ENCODE peak calls at places on chromosomes 6 and 20, in six cellular contexts. One of them, this sample, is unnamed.

GRCh38 chr20:63214514-63214913 is 1.4 kb downstream of the YTHDF1 start:
- DNase-seq in MM.1S: no peak
- DNase-seq in SK-N-SH: no peak
- DNase-seq in OCI-LY7: no peak
- DNase-seq in neural progenitor cell: no peak
- DNase-seq in HCT116: no peak
- DNase-seq in this sample: no peak

GRCh38 chr20:1368448-1369199 is 24.2 kb downstream of the FKBP1A start:
- DNase-seq in SK-N-SH: no peak
- DNase-seq in MM.1S: no peak
- DNase-seq in HCT116: no peak
- DNase-seq in OCI-LY7: no peak
- DNase-seq in neural progenitor cell: no peak
- DNase-seq in this sample: peak; percentile 40

GRCh38 chr6:156583083-156583482 is 194.1 kb upstream of the ARID1B start:
- DNase-seq in OCI-LY7: no peak
- DNase-seq in MM.1S: no peak
- DNase-seq in SK-N-SH: no peak
- DNase-seq in neural progenitor cell: no peak
- DNase-seq in HCT116: no peak
- DNase-seq in this sample: no peak

GRCh38 chr6:70668499-70668812 is 773 bp downstream of the SMAP1 start:
- DNase-seq in neural progenitor cell: no peak
- DNase-seq in SK-N-SH: no peak
- DNase-seq in HCT116: peak; percentile 47
- DNase-seq in OCI-LY7: no peak
- DNase-seq in MM.1S: no peak
- DNase-seq in this sample: peak; percentile 68

GRCh38 chr20:8019178-8019997 is at the start of gene TMX4:
- DNase-seq in OCI-LY7: peak; percentile 96
- DNase-seq in SK-N-SH: peak; percentile 96
- DNase-seq in MM.1S: peak; percentile 98
- DNase-seq in neural progenitor cell: peak; percentile 98
- DNase-seq in HCT116: peak; percentile 85
- DNase-seq in this sample: peak; percentile 98

GRCh38 chr6:28489366-28490190 is 26.0 kb downstream of the GPX6 start:
- DNase-seq in OCI-LY7: no peak
- DNase-seq in MM.1S: peak; percentile 72
- DNase-seq in neural progenitor cell: peak; percentile 90
- DNase-seq in SK-N-SH: peak; percentile 64
- DNase-seq in HCT116: peak; percentile 62
- DNase-seq in this sample: peak; percentile 75

GRCh38 chr6:100276311-100277057 is 188.2 kb downstream of the SIM1 start:
- DNase-seq in SK-N-SH: no peak
- DNase-seq in OCI-LY7: no peak
- DNase-seq in MM.1S: no peak
- DNase-seq in neural progenitor cell: no peak
- DNase-seq in HCT116: no peak
- DNase-seq in this sample: no peak

GRCh38 chr6:5412017-5412416 is 150.7 kb downstream of the FARS2 start:
- DNase-seq in MM.1S: no peak
- DNase-seq in OCI-LY7: no peak
- DNase-seq in SK-N-SH: no peak
- DNase-seq in neural progenitor cell: peak; percentile 57
- DNase-seq in HCT116: no peak
- DNase-seq in this sample: no peak

GRCh38 chr6:82040405-82041221 is 206.9 kb downstream of the IBTK start:
- DNase-seq in HCT116: peak; percentile 42
- DNase-seq in SK-N-SH: peak; percentile 16
- DNase-seq in neural progenitor cell: peak; percentile 67
- DNase-seq in MM.1S: peak; percentile 47
- DNase-seq in OCI-LY7: peak; percentile 24
- DNase-seq in this sample: peak; percentile 76

GRCh38 chr6:72783035-72783434 is 161.2 kb downstream of the KCNQ5 start:
- DNase-seq in MM.1S: no peak
- DNase-seq in OCI-LY7: no peak
- DNase-seq in neural progenitor cell: no peak
- DNase-seq in SK-N-SH: no peak
- DNase-seq in HCT116: no peak
- DNase-seq in this sample: peak; percentile 21

GRCh38 chr6:121247386-121247785 is 86.9 kb downstream of the TBC1D32 start:
- DNase-seq in SK-N-SH: no peak
- DNase-seq in HCT116: no peak
- DNase-seq in OCI-LY7: no peak
- DNase-seq in neural progenitor cell: no peak
- DNase-seq in MM.1S: peak; percentile 70
- DNase-seq in this sample: peak; percentile 19

GRCh38 chr20:22861990-22862389 is 173.1 kb upstream of the SSTR4 start:
- DNase-seq in HCT116: no peak
- DNase-seq in OCI-LY7: no peak
- DNase-seq in MM.1S: no peak
- DNase-seq in neural progenitor cell: no peak
- DNase-seq in SK-N-SH: no peak
- DNase-seq in this sample: no peak

GRCh38 chr6:150269130-150269856 is 99.5 kb upstream of the IYD start:
- DNase-seq in HCT116: no peak
- DNase-seq in SK-N-SH: no peak
- DNase-seq in neural progenitor cell: no peak
- DNase-seq in OCI-LY7: no peak
- DNase-seq in MM.1S: no peak
- DNase-seq in this sample: no peak

GRCh38 chr6:96007663-96008062 is 8.1 kb upstream of the FUT9 start:
- DNase-seq in HCT116: no peak
- DNase-seq in SK-N-SH: no peak
- DNase-seq in neural progenitor cell: no peak
- DNase-seq in MM.1S: no peak
- DNase-seq in OCI-LY7: no peak
- DNase-seq in this sample: no peak

GRCh38 chr6:68967549-68968300 is 332.6 kb downstream of the ADGRB3 start:
- DNase-seq in OCI-LY7: peak; percentile 67
- DNase-seq in neural progenitor cell: peak; percentile 83
- DNase-seq in HCT116: peak; percentile 7
- DNase-seq in MM.1S: peak; percentile 60
- DNase-seq in SK-N-SH: peak; percentile 51
- DNase-seq in this sample: peak; percentile 81

GRCh38 chr20:46377532-46377931 is 28.9 kb downstream of the ELMO2 start:
- DNase-seq in SK-N-SH: no peak
- DNase-seq in neural progenitor cell: no peak
- DNase-seq in HCT116: no peak
- DNase-seq in MM.1S: no peak
- DNase-seq in OCI-LY7: no peak
- DNase-seq in this sample: no peak

GRCh38 chr6:10847684-10848083 is 9.3 kb upstream of the MAK start:
- DNase-seq in MM.1S: peak; percentile 13
- DNase-seq in OCI-LY7: peak; percentile 21
- DNase-seq in neural progenitor cell: no peak
- DNase-seq in HCT116: no peak
- DNase-seq in SK-N-SH: peak; percentile 19
- DNase-seq in this sample: peak; percentile 27

GRCh38 chr6:71621918-71622519 is 264.3 kb upstream of the RIMS1 start:
- DNase-seq in neural progenitor cell: peak; percentile 19
- DNase-seq in OCI-LY7: peak; percentile 4
- DNase-seq in HCT116: peak; percentile 2
- DNase-seq in MM.1S: no peak
- DNase-seq in SK-N-SH: peak; percentile 12
- DNase-seq in this sample: peak; percentile 40

GRCh38 chr6:148794797-148795196 is 48.0 kb downstream of the UST start:
- DNase-seq in neural progenitor cell: no peak
- DNase-seq in HCT116: no peak
- DNase-seq in MM.1S: no peak
- DNase-seq in SK-N-SH: no peak
- DNase-seq in OCI-LY7: no peak
- DNase-seq in this sample: peak; percentile 19

GRCh38 chr20:52992632-52993031 is 20.5 kb downstream of the TSHZ2 start:
- DNase-seq in MM.1S: no peak
- DNase-seq in OCI-LY7: no peak
- DNase-seq in SK-N-SH: no peak
- DNase-seq in HCT116: no peak
- DNase-seq in neural progenitor cell: no peak
- DNase-seq in this sample: peak; percentile 53
- TF ChIP-seq EZH2phosphoT487 in MM.1S: no peak
- TF ChIP-seq EZH2phosphoT487 in OCI-LY7: no peak
- TF ChIP-seq EZH2phosphoT487 in SK-N-SH: no peak
- TF ChIP-seq EZH2phosphoT487 in HCT116: no peak
- TF ChIP-seq EZH2phosphoT487 in neural progenitor cell: no peak
- TF ChIP-seq EZH2phosphoT487 in this sample: no peak

GRCh38 chr6:137977206-137977605 is 110.1 kb downstream of the TNFAIP3 start:
- DNase-seq in neural progenitor cell: no peak
- DNase-seq in HCT116: no peak
- DNase-seq in MM.1S: no peak
- DNase-seq in SK-N-SH: no peak
- DNase-seq in OCI-LY7: no peak
- DNase-seq in this sample: no peak

GRCh38 chr6:137976430-137976829 is 109.4 kb downstream of the TNFAIP3 start:
- DNase-seq in OCI-LY7: no peak
- DNase-seq in MM.1S: no peak
- DNase-seq in HCT116: no peak
- DNase-seq in SK-N-SH: no peak
- DNase-seq in neural progenitor cell: no peak
- DNase-seq in this sample: no peak

GRCh38 chr6:137978252-137978896 is 111.3 kb downstream of the TNFAIP3 start:
- DNase-seq in MM.1S: no peak
- DNase-seq in HCT116: peak; percentile 48
- DNase-seq in OCI-LY7: no peak
- DNase-seq in neural progenitor cell: no peak
- DNase-seq in SK-N-SH: no peak
- DNase-seq in this sample: peak; percentile 27

GRCh38 chr6:137975058-137975940 is 108.2 kb downstream of the TNFAIP3 start:
- DNase-seq in SK-N-SH: no peak
- DNase-seq in OCI-LY7: peak; percentile 62
- DNase-seq in MM.1S: peak; percentile 85
- DNase-seq in neural progenitor cell: no peak
- DNase-seq in HCT116: peak; percentile 7
- DNase-seq in this sample: peak; percentile 50

GRCh38 chr6:137977814-137978213 is 110.8 kb downstream of the TNFAIP3 start:
- DNase-seq in SK-N-SH: no peak
- DNase-seq in MM.1S: no peak
- DNase-seq in OCI-LY7: no peak
- DNase-seq in neural progenitor cell: no peak
- DNase-seq in HCT116: no peak
- DNase-seq in this sample: no peak
- TF ChIP-seq EZH2phosphoT487 in SK-N-SH: no peak
- TF ChIP-seq EZH2phosphoT487 in MM.1S: no peak
- TF ChIP-seq EZH2phosphoT487 in OCI-LY7: no peak
- TF ChIP-seq EZH2phosphoT487 in neural progenitor cell: no peak
- TF ChIP-seq EZH2phosphoT487 in HCT116: no peak
- TF ChIP-seq EZH2phosphoT487 in this sample: no peak

GRCh38 chr20:44885392-44886275 is at the start of gene YWHAB:
- DNase-seq in OCI-LY7: peak; percentile 98
- DNase-seq in HCT116: peak; percentile 91
- DNase-seq in neural progenitor cell: peak; percentile 99
- DNase-seq in MM.1S: peak; percentile 99
- DNase-seq in SK-N-SH: peak; percentile 98
- DNase-seq in this sample: peak; percentile 99

GRCh38 chr20:44887466-44887865 is 2.0 kb downstream of the YWHAB start:
- DNase-seq in neural progenitor cell: no peak
- DNase-seq in SK-N-SH: no peak
- DNase-seq in HCT116: no peak
- DNase-seq in OCI-LY7: no peak
- DNase-seq in MM.1S: no peak
- DNase-seq in this sample: no peak

GRCh38 chr20:44886276-44886671 is 769 bp downstream of the YWHAB start:
- DNase-seq in HCT116: no peak
- DNase-seq in OCI-LY7: no peak
- DNase-seq in MM.1S: no peak
- DNase-seq in SK-N-SH: no peak
- DNase-seq in neural progenitor cell: no peak
- DNase-seq in this sample: peak; percentile 43

GRCh38 chr20:44886828-44887227 is 1.3 kb downstream of the YWHAB start:
- DNase-seq in OCI-LY7: peak; percentile 8
- DNase-seq in HCT116: no peak
- DNase-seq in SK-N-SH: no peak
- DNase-seq in neural progenitor cell: no peak
- DNase-seq in MM.1S: no peak
- DNase-seq in this sample: no peak

DNA sequence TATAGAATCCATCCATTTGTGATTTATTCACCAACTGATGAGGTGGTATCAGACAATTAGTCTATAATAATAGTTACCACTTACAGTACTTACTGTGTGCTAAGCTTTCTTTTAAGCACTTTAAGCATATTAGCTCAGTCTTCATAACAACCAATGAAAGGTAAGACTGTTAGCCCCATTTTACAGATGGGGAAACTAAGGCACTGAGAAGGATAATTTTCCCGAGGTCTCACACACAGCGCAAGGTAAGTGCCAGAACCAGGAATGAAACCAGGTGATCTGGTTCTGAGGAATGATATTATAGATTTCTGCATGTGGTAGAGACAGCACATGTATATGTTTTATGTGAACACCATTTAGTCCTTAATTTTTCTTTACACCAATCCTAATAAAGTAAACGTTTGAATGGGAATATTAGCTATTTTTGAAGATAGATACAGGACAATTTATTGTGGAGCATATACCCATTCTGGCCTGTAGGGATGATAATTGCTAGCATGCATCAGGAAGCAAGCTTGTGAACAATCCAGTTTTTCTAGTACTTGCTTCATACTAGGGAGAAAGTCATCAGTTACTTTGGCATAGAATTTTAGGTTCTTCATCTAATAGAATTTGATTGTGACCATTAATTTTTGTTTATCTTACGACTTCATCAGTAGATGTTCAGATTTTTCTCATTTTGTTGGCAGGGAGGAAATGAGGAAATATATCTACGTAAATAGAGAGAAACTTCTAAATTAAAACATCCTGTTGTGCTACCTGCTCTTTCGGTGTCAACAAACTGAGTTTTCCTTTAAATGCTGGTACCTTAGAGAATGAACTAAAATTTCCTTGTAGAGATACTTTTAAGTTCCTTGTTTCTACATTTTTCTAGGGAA is 3.0 kb downstream of the YWHAB start:
- DNase-seq in HCT116: no peak
- DNase-seq in neural progenitor cell: no peak
- DNase-seq in OCI-LY7: peak; percentile 42
- DNase-seq in MM.1S: no peak
- DNase-seq in SK-N-SH: peak; percentile 25
- DNase-seq in this sample: peak; percentile 70
- TF ChIP-seq EZH2phosphoT487 in HCT116: no peak
- TF ChIP-seq EZH2phosphoT487 in neural progenitor cell: no peak
- TF ChIP-seq EZH2phosphoT487 in OCI-LY7: no peak
- TF ChIP-seq EZH2phosphoT487 in MM.1S: no peak
- TF ChIP-seq EZH2phosphoT487 in SK-N-SH: no peak
- TF ChIP-seq EZH2phosphoT487 in this sample: no peak

DNA sequence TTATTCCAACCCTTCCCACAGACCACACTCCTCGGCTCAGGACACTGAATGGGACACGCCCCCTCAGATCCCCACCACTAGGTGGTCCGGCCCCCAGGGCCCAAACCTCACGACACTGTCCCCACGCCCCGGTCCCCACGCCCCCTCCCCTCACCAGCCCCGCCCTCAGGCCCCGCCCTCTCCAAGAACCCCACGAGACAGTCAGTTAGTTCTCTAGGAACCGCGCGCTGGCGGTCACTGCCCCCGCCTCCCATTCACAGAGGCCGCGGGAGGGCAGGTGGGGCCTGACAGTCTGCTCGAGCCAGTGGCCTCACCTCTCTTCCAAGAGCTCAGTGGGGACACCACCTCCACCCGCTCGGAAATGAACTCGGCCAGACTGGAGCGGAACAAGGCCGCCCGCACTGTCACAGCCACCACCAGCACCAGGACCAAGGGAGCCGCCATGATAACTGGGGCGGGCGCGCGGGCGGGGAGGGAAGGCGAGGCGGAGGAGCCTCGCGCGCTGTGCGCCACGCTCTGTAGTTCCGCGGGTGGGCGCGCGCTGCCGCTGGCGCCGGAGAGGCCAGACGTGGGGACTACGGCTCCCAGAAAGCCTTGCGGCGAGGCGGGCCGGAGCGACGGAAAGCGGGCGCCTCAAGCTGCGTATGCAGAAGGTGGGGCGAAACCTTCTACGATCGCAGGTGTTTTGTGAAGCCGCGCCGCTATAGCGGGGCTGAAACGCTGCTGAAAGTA is at the start of gene PIGU:
- DNase-seq in SK-N-SH: peak; percentile 94
- DNase-seq in HCT116: peak; percentile 91
- DNase-seq in MM.1S: peak; percentile 97
- DNase-seq in OCI-LY7: peak; percentile 97
- DNase-seq in neural progenitor cell: peak; percentile 98
- DNase-seq in this sample: peak; percentile 99
- TF ChIP-seq EZH2phosphoT487 in SK-N-SH: no peak
- TF ChIP-seq EZH2phosphoT487 in HCT116: no peak
- TF ChIP-seq EZH2phosphoT487 in MM.1S: no peak
- TF ChIP-seq EZH2phosphoT487 in OCI-LY7: no peak
- TF ChIP-seq EZH2phosphoT487 in neural progenitor cell: no peak
- TF ChIP-seq EZH2phosphoT487 in this sample: no peak

This sample was measured in GM23248.